ENCODE peak calls at places on chromosomes 16 and 17, in five cellular contexts. F is K562, S is A549, U is H1, H is HepG2. O is an unnamed sample.

GRCh38 chr17:2391597-2392251 is 9.1 kb downstream of the MNT start:
- DNase-seq in S (no peak), F (no peak), H (no peak), U (no peak), O (no peak)

GRCh38 chr17:34177642-34178041 is 77.4 kb upstream of the CCL2 start:
- DNase-seq in H (no peak), S (no peak), F (no peak), U (no peak), O (no peak)

GRCh38 chr17:78124081-78124835 is 4.3 kb downstream of the TMC6 start:
- DNase-seq in H (no peak), U (no peak), F (no peak), S (no peak), O (no peak)

GRCh38 chr17:64982139-64982802 is 63.0 kb upstream of the LRRC37A3 start:
- DNase-seq in U (no peak), H (no peak), F (no peak), S (no peak), O (no peak)

GRCh38 chr17:77793146-77793887 is 165.2 kb upstream of the TNRC6C start:
- DNase-seq in F (no peak), U (no peak), H (no peak), S (no peak), O (no peak)

GRCh38 chr16:85164838-85165516 is 52.7 kb upstream of the CIBAR2 start:
- DNase-seq in H (no peak), S (no peak), U (no peak), F (no peak), O (no peak)

GRCh38 chr17:34436607-34437006 is 73.6 kb upstream of the CCL1 start:
- DNase-seq in F (no peak), S (no peak), U (no peak), H (no peak), O (no peak)

GRCh38 chr17:45115871-45116270 is 16.4 kb downstream of the PLCD3 start:
- DNase-seq in U (no peak), H (no peak), S (no peak), F (no peak), O (no peak)

GRCh38 chr17:35460354-35460851 is 11.8 kb upstream of the SLFN13 start:
- DNase-seq in H (no peak), F (peak; percentile 73), S (peak; percentile 41), U (peak; percentile 77), O (peak; percentile 39)

GRCh38 chr17:58156839-58157803 is 8.9 kb downstream of the OR4D1 start:
- DNase-seq in F (peak; percentile 29), S (peak; percentile 56), U (peak; percentile 78), H (no peak), O (no peak)

GRCh38 chr17:55540414-55541091 is 29.3 kb upstream of the SMIM36 start:
- DNase-seq in S (peak; percentile 38), U (no peak), F (no peak), H (no peak), O (no peak)

GRCh38 chr17:37764383-37764782 is 19.5 kb upstream of the HNF1B start:
- DNase-seq in H (no peak), F (no peak), U (no peak), S (no peak), O (no peak)

GRCh38 chr16:17544785-17545184 is 74.0 kb upstream of the XYLT1 start:
- DNase-seq in U (peak; percentile 86), F (peak; percentile 52), S (no peak), H (no peak), O (no peak)

GRCh38 chr16:566475-567361 is at the start of gene NHLRC4:
- DNase-seq in H (peak; percentile 50), F (peak; percentile 90), U (no peak), S (no peak), O (no peak)

GRCh38 chr16:27538508-27538907 is 11.2 kb downstream of the GTF3C1 start:
- DNase-seq in U (no peak), F (peak; percentile 65), S (no peak), H (no peak), O (no peak)

GRCh38 chr16:54645328-54645727 is 285.3 kb upstream of the IRX5 start:
- DNase-seq in S (no peak), H (no peak), F (no peak), U (no peak), O (no peak)

GRCh38 chr17:43524945-43525575 is 21.1 kb downstream of the ETV4 start:
- DNase-seq in H (no peak), U (no peak), S (no peak), F (no peak), O (no peak)

GRCh38 chr17:44602390-44602789 is 45.1 kb downstream of the FZD2 start:
- DNase-seq in F (no peak), H (no peak), U (no peak), S (no peak), O (no peak)

GRCh38 chr16:54647731-54648221 is 282.9 kb upstream of the IRX5 start:
- DNase-seq in F (no peak), U (no peak), S (no peak), H (no peak), O (no peak)

GRCh38 chr16:8194795-8195194 is 395.5 kb downstream of the TMEM114 start:
- DNase-seq in H (no peak), S (no peak), F (peak; percentile 68), U (peak; percentile 81), O (no peak)

GRCh38 chr17:43645765-43646481 is 15.8 kb downstream of the MEOX1 start:
- DNase-seq in F (no peak), S (no peak), H (no peak), U (peak; percentile 78), O (no peak)

GRCh38 chr16:72736074-72736473 is 311.9 kb downstream of the ZFHX3 start:
- DNase-seq in H (no peak), F (no peak), S (no peak), U (no peak), O (no peak)

GRCh38 chr16:71357681-71358080 is 842 bp upstream of the CALB2 start:
- DNase-seq in F (no peak), H (no peak), U (peak; percentile 56), S (no peak), O (no peak)

GRCh38 chr16:15033309-15033707 is 22.6 kb downstream of the NTAN1 start:
- DNase-seq in S (no peak), U (no peak), H (no peak), F (no peak), O (no peak)

GRCh38 chr16:78252757-78253156 is 153.3 kb downstream of the WWOX start:
- DNase-seq in F (no peak), S (no peak), H (peak; percentile 79), U (no peak), O (no peak)

GRCh38 chr16:15990902-15991301 is 41.5 kb downstream of the ABCC1 start:
- DNase-seq in F (peak; percentile 76), U (no peak), H (no peak), S (no peak), O (no peak)

GRCh38 chr16:48201515-48202201 is 42.4 kb upstream of the LONP2 start:
- DNase-seq in U (no peak), H (no peak), S (no peak), F (no peak), O (no peak)

GRCh38 chr16:17529982-17530760 is 59.4 kb upstream of the XYLT1 start:
- DNase-seq in F (no peak), U (no peak), S (no peak), H (no peak), O (peak; percentile 51)

GRCh38 chr16:61730997-61731396 is 305.2 kb downstream of the CDH8 start:
- DNase-seq in S (no peak), H (no peak), F (no peak), U (no peak), O (no peak)

GRCh38 chr17:7218166-7218565 is 1.5 kb downstream of the DLG4 start:
- DNase-seq in S (no peak), U (no peak), H (no peak), F (no peak), O (no peak)

GRCh38 chr17:49358638-49359247 is 3.3 kb downstream of the ZNF652 start:
- DNase-seq in F (no peak), S (no peak), H (no peak), U (no peak), O (peak; percentile 75)
- TF ChIP-seq HDAC2 in F (no peak), S (no peak), H (no peak), U (no peak), O (no peak)

GRCh38 chr17:72255481-72255880 is 134.7 kb downstream of the SOX9 start:
- DNase-seq in S (no peak), F (no peak), H (no peak), U (no peak), O (no peak)
- TF ChIP-seq HDAC2 in S (no peak), F (no peak), H (no peak), U (no peak), O (no peak)

GRCh38 chr17:39719966-39720365 is 10.4 kb downstream of the MIEN1 start:
- DNase-seq in U (no peak), F (no peak), H (no peak), S (no peak), O (no peak)

GRCh38 chr17:39726617-39727016 is 3.7 kb downstream of the MIEN1 start:
- DNase-seq in F (no peak), S (no peak), U (no peak), H (no peak), O (no peak)

GRCh38 chr17:39724731-39725130 is 5.6 kb downstream of the MIEN1 start:
- DNase-seq in U (no peak), H (no peak), F (no peak), S (no peak), O (no peak)

GRCh38 chr17:39722104-39722503 is 8.2 kb downstream of the MIEN1 start:
- DNase-seq in S (no peak), F (no peak), U (no peak), H (no peak), O (no peak)

DNA sequence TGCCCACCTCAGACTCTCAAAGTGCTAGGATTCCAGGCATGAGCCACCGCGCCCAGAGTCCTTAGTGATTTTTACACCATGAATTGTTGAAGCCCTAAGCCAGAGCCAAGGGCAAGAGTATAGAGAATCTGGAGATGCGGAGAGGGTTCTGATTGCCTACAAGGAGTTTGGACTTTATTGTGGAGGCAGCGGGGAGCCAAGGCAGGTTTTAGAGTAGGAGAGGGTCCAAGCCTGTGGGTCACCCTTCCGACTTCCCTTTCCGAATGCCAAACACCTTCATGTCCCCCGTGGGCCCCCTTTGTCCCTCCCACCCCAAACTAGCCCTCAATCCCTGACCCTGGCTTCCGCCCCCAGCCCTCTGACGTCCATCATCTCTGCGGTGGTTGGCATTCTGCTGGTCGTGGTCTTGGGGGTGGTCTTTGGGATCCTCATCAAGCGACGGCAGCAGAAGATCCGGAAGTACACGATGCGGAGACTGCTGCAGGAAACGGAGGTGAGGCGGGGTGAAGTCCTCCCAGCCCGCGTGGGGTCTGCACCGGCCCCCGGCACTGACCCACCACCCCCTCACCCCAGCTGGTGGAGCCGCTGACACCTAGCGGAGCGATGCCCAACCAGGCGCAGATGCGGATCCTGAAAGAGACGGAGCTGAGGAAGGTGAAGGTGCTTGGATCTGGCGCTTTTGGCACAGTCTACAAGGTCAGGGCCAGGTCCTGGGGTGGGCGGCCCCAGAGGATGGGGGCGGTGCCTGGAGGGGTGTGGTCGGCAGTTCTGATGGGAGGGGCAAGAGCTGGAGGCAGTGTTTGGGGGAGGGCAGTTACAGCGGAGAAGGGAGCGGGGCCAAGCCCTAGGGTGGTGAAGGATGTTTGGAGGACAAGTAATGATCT is 7.1 kb downstream of the MIEN1 start:
- DNase-seq in S (peak; percentile 41), F (peak; percentile 96), U (peak; percentile 81), H (no peak), O (no peak)
- TF ChIP-seq HDAC2 in S (no peak), F (no peak), U (no peak), H (no peak), O (no peak)

DNA sequence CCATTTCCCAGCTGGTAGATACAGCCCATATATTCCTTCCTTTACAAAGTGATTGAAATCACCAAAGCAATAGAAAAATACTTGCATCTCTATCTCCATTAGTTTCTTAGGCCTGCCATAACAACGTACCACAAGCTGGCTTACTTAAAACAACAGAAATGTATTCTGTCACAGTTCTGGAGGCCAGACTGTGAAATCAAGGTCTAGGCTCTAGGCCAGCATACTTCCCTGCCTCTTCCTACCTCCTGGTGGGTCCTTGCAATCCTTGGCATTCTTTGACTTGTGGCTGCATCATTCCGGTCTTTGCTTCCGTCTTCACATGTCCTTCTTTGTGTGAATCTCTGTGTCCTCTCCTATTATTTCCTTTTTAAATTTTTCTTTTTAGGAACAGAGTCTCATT is 62.5 kb downstream of the ERCC4 start:
- DNase-seq in F (no peak), S (no peak), H (no peak), U (peak; percentile 29), O (no peak)
- TF ChIP-seq HDAC2 in F (no peak), S (no peak), H (no peak), U (no peak), O (no peak)